ENCODE peak calls at places on chromosome 20, in nine cellular contexts. Y is fibroblast of the aortic adventitia, V is brain microvascular endothelial cell, M is kidney, C is pancreas, P is HL-60, X is left ventricle myocardium inferior, I is esophagus squamous epithelium, H is body of pancreas. G is an unnamed sample.

GRCh38 chr20:12722096-12722495 is 286.7 kb upstream of the SPTLC3 start:
- DNase-seq in Y (no peak), V (no peak), M (no peak), C (no peak), P (no peak), X (no peak), I (no peak), H (no peak), G (no peak)

GRCh38 chr20:17825949-17826843 is 126.4 kb downstream of the BANF2 start:
- DNase-seq in Y (no peak), V (no peak), M (no peak), C (no peak), P (no peak), X (no peak), I (no peak), H (no peak), G (no peak)

GRCh38 chr20:60295214-60295613 is 337.0 kb downstream of the CDH26 start:
- DNase-seq in Y (no peak), V (no peak), M (no peak), C (no peak), P (no peak), X (no peak), I (no peak), H (no peak), G (no peak)

GRCh38 chr20:6103301-6103700 is 19.5 kb downstream of the FERMT1 start:
- DNase-seq in Y (no peak), V (no peak), M (no peak), C (no peak), P (no peak), X (no peak), I (no peak), H (no peak), G (no peak)

GRCh38 chr20:34877002-34877264 is 521 bp downstream of the ACSS2 start:
- DNase-seq in Y (peak; percentile 19), V (no peak), M (no peak), C (no peak), P (no peak), X (no peak), I (no peak), H (no peak), G (no peak)

GRCh38 chr20:53713328-53714056 is 119.9 kb upstream of the ZNF217 start:
- DNase-seq in Y (no peak), V (no peak), M (no peak), C (no peak), P (no peak), X (no peak), I (no peak), H (no peak), G (no peak)

GRCh38 chr20:32509639-32510066 is 75.5 kb downstream of the NOL4L start:
- DNase-seq in Y (no peak), V (no peak), M (peak; percentile 24), C (peak; percentile 34), P (no peak), X (no peak), I (no peak), H (no peak), G (peak; percentile 11)

GRCh38 chr20:25407311-25408169 is at the start of gene GINS1:
- DNase-seq in Y (peak; percentile 82), V (peak; percentile 85), M (peak; percentile 90), C (peak; percentile 91), P (peak; percentile 84), X (peak; percentile 79), I (peak; percentile 23), H (peak; percentile 80), G (peak; percentile 83)

GRCh38 chr20:54433653-54434052 is 41.7 kb upstream of the DOK5 start:
- DNase-seq in Y (no peak), V (no peak), M (no peak), C (peak; percentile 71), P (no peak), X (no peak), I (no peak), H (peak; percentile 68), G (no peak)

GRCh38 chr20:10635476-10636208 is 38.2 kb downstream of the JAG1 start:
- DNase-seq in Y (no peak), V (no peak), M (no peak), C (no peak), P (no peak), X (no peak), I (no peak), H (no peak), G (peak; percentile 39)

GRCh38 chr20:51631953-51632352 is 89.4 kb upstream of the NFATC2 start:
- DNase-seq in Y (no peak), V (no peak), M (no peak), C (no peak), P (no peak), X (no peak), I (no peak), H (no peak), G (no peak)

GRCh38 chr20:6121504-6121903 is 1.3 kb downstream of the FERMT1 start:
- DNase-seq in Y (no peak), V (no peak), M (no peak), C (no peak), P (no peak), X (no peak), I (no peak), H (no peak), G (no peak)

GRCh38 chr20:16689906-16690305 is 39.9 kb upstream of the SNRPB2 start:
- DNase-seq in Y (no peak), V (no peak), M (no peak), C (no peak), P (no peak), X (no peak), I (no peak), H (no peak), G (no peak)

GRCh38 chr20:21702553-21703467 is 2.7 kb upstream of the PAX1 start:
- DNase-seq in Y (peak; percentile 19), V (peak; percentile 8), M (peak; percentile 63), C (peak; percentile 83), P (no peak), X (peak; percentile 43), I (no peak), H (peak; percentile 60), G (peak; percentile 35)

GRCh38 chr20:34079818-34080217 is 32.2 kb downstream of the EIF2S2 start:
- DNase-seq in Y (no peak), V (no peak), M (no peak), C (no peak), P (no peak), X (no peak), I (no peak), H (no peak), G (no peak)

GRCh38 chr20:3038454-3038853 is 5.0 kb upstream of the GNRH2 start:
- DNase-seq in Y (no peak), V (no peak), M (no peak), C (no peak), P (no peak), X (no peak), I (no peak), H (no peak), G (no peak)
- H3K4me3 ChIP-seq in Y (no peak overlapping the region), V (no peak overlapping the region), M (no peak overlapping the region), C (no peak overlapping the region), P (no peak overlapping the region), X (no peak overlapping the region), I (no peak overlapping the region), H (no peak overlapping the region), G (no peak overlapping the region)

GRCh38 chr20:2659547-2659946 is 4.5 kb downstream of the IDH3B start:
- DNase-seq in Y (no peak), V (no peak), M (no peak), C (no peak), P (no peak), X (no peak), I (no peak), H (no peak), G (no peak)

GRCh38 chr20:2663364-2663886 is 591 bp downstream of the IDH3B start:
- DNase-seq in Y (no peak), V (no peak), M (no peak), C (no peak), P (no peak), X (no peak), I (no peak), H (no peak), G (no peak)

GRCh38 chr20:2658414-2659354 is 5.3 kb downstream of the IDH3B start:
- DNase-seq in Y (no peak), V (no peak), M (no peak), C (no peak), P (peak; percentile 63), X (no peak), I (no peak), H (no peak), G (peak; percentile 15)

DNA sequence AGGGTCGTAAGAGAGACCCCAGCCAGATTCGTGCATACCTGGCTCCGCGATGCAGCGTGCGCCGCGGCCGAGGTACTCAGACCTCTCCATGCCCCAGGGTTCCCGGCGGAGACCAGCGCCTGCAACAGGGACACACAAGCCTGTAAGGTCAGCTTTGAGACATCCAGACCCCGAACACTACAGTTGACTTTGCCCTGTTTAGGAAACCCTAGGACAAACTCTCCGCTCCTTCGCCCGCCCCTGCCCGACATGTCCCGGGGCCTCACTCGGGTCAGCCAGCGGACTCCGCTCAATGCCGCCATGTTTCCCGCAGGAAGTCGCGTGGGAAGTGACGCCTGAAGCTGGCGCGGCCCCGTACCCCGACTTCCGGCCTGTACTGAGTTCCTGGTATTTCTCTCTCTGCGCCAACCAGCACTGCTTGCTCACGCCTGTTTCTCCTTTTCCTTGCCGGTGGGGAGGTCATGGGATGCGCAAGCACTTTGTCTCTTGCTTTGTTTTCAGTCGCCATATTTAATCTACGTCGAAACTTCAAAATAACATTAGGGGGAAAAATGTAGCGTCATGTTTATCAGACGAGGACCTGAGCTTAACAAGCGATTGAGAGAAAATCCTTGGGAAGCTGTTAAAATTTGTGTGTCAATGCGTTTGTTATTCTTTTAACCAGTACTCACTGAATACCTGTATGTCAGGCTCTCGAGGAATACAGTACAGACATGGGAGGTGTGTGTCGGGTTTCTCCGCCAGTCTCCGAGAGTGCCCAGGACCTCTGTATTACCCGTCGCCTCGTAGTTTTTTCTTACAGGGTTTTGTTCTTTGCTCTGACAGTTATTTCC is at the start of gene IDH3B:
- DNase-seq in Y (peak; percentile 93), V (peak; percentile 92), M (peak; percentile 97), C (peak; percentile 96), P (peak; percentile 92), X (peak; percentile 94), I (peak; percentile 52), H (peak; percentile 90), G (peak; percentile 93)
- TF ChIP-seq CTCF in Y (no peak), V (no peak), M (no peak), C (no peak), P (no peak), X (no peak), I (no peak), H (no peak), G (no peak)

GRCh38 chr20:59159822-59160740 is 3.5 kb upstream of the ZNF831 start:
- DNase-seq in Y (no peak), V (no peak), M (no peak), C (no peak), P (no peak), X (no peak), I (no peak), H (no peak), G (no peak)
- H3K4me3 ChIP-seq in Y (no peak overlapping the region), V (no peak overlapping the region), M (no peak overlapping the region), C (no peak overlapping the region), P (no peak overlapping the region), X (no peak overlapping the region), I (peak overlapping the region; percentile 15), H (no peak overlapping the region), G (no peak overlapping the region)

GRCh38 chr20:4780245-4780644 is 58.5 kb downstream of the PRND start:
- DNase-seq in Y (no peak), V (no peak), M (no peak), C (no peak), P (no peak), X (no peak), I (no peak), H (no peak), G (no peak)
- TF ChIP-seq CTCF in Y (no peak), V (no peak), M (no peak), C (no peak), P (no peak), X (no peak), I (no peak), H (no peak), G (no peak)

GRCh38 chr20:47622118-47622665 is 120.5 kb downstream of the NCOA3 start:
- DNase-seq in Y (peak; percentile 19), V (no peak), M (no peak), C (no peak), P (no peak), X (no peak), I (no peak), H (no peak), G (no peak)
- H3K4me3 ChIP-seq in Y (no peak overlapping the region), V (no peak overlapping the region), M (no peak overlapping the region), C (no peak overlapping the region), P (no peak overlapping the region), X (no peak overlapping the region), I (no peak overlapping the region), H (no peak overlapping the region), G (no peak overlapping the region)

G was measured in fibroblast of mammary gland.